ENCODE peak calls at places on chromosomes 13 and 19, in five cellular contexts. O is ovary, M is iris pigment epithelial cell, F is epithelial cell of esophagus, B is ascending aorta. Y is an unnamed sample.

GRCh38 chr19:2719910-2720776 is 1.0 kb downstream of the DIRAS1 start:
- DNase-seq in M (peak), B (no peak), O (no peak), F (no peak), Y (no peak)

GRCh38 chr19:6221878-6222746 is 57.7 kb downstream of the MLLT1 start:
- DNase-seq in M (no peak), F (no peak), B (no peak), O (peak), Y (no peak)

GRCh38 chr13:72072223-72072622 is 205.2 kb upstream of the DACH1 start:
- DNase-seq in O (no peak), F (no peak), B (no peak), M (no peak), Y (no peak)

GRCh38 chr19:3612330-3612729 is 5.7 kb upstream of the TBXA2R start:
- DNase-seq in F (no peak), M (no peak), B (no peak), O (peak), Y (no peak)

GRCh38 chr13:48828962-48829405 is 146.7 kb upstream of the FNDC3A start:
- DNase-seq in O (no peak), B (no peak), M (peak), F (peak), Y (no peak)

GRCh38 chr13:31088826-31089420 is 72.8 kb downstream of the HSPH1 start:
- DNase-seq in F (no peak), O (no peak), M (no peak), B (peak), Y (no peak)

GRCh38 chr19:17333611-17334413 is 843 bp downstream of the ANO8 start:
- DNase-seq in F (peak), M (peak), O (no peak), B (no peak), Y (no peak)

GRCh38 chr13:44710576-44710975 is 134.4 kb upstream of the TSC22D1 start:
- DNase-seq in F (peak), O (no peak), M (peak), B (no peak), Y (peak)

GRCh38 chr13:49869514-49869913 is 66.6 kb downstream of the SPRYD7 start:
- DNase-seq in B (no peak), F (no peak), O (no peak), M (peak), Y (no peak)

GRCh38 chr13:110989331-110989730 is 74.5 kb upstream of the ANKRD10 start:
- DNase-seq in B (no peak), M (peak), F (no peak), O (no peak), Y (no peak)

GRCh38 chr13:58933475-58933874 is 1230.3 kb downstream of the DIAPH3 start:
- DNase-seq in F (no peak), M (no peak), B (no peak), O (no peak), Y (no peak)

GRCh38 chr19:13154241-13154778 is 4.1 kb downstream of the IER2 start:
- DNase-seq in M (peak), O (peak), B (peak), F (peak), Y (peak)

GRCh38 chr19:8367327-8368001 is 3.5 kb downstream of the ANGPTL4 start:
- DNase-seq in F (peak), O (peak), M (peak), B (peak), Y (peak)

GRCh38 chr19:49857834-49858590 is 7.1 kb downstream of the PTOV1 start:
- DNase-seq in F (no peak), M (no peak), B (no peak), O (peak), Y (no peak)

GRCh38 chr13:60397693-60398437 is 845 bp downstream of the TDRD3 start:
- DNase-seq in O (peak), B (peak), F (peak), M (peak), Y (no peak)

GRCh38 chr19:41064974-41065569 is 23.2 kb upstream of the CYP2A13 start:
- DNase-seq in M (peak), O (no peak), B (no peak), F (peak), Y (peak)

GRCh38 chr13:94217370-94217769 is 262.1 kb downstream of the DCT start:
- DNase-seq in F (no peak), M (peak), O (no peak), B (no peak), Y (no peak)

GRCh38 chr19:7983995-7984837 is 21.2 kb downstream of the ELAVL1 start:
- DNase-seq in M (no peak), F (peak), O (no peak), B (no peak), Y (no peak)

GRCh38 chr19:42693760-42694350 is 46.4 kb downstream of the PSG3 start:
- DNase-seq in B (no peak), O (no peak), F (peak), M (peak), Y (peak)

GRCh38 chr19:16594131-16594586 is 21.9 kb upstream of the SLC35E1 start:
- DNase-seq in M (no peak), O (no peak), F (no peak), B (no peak), Y (no peak)

GRCh38 chr19:10862561-10863106 is 8.7 kb upstream of the CARM1 start:
- DNase-seq in B (no peak), O (no peak), F (no peak), M (no peak), Y (no peak)

GRCh38 chr19:38183227-38183914 is 40.7 kb downstream of the DPF1 start:
- DNase-seq in O (peak), F (peak), B (no peak), M (peak), Y (no peak)

GRCh38 chr19:56476093-56476492 is 1.1 kb downstream of the ZNF667 start:
- DNase-seq in F (no peak), M (no peak), O (peak), B (no peak), Y (no peak)

GRCh38 chr13:48559638-48560320 is 26.9 kb upstream of the RCBTB2 start:
- DNase-seq in F (peak), B (no peak), O (no peak), M (peak), Y (no peak)

GRCh38 chr19:32566246-32566830 is 14.7 kb upstream of the PDCD5 start:
- DNase-seq in O (no peak), M (no peak), B (no peak), F (no peak), Y (no peak)

GRCh38 chr13:77036294-77036693 is 9.3 kb upstream of the FBXL3 start:
- DNase-seq in B (no peak), O (no peak), F (no peak), M (no peak), Y (no peak)

GRCh38 chr13:21528616-21529015 is 69.5 kb upstream of the ZDHHC20 start:
- DNase-seq in F (peak), O (no peak), B (no peak), M (peak), Y (peak)

GRCh38 chr13:41648314-41648935 is 191.1 kb downstream of the RGCC start:
- DNase-seq in O (no peak), F (peak), B (no peak), M (peak), Y (peak)

GRCh38 chr19:33819875-33820781 is 23.5 kb downstream of the KCTD15 start:
- DNase-seq in F (peak), M (peak), O (peak), B (peak), Y (no peak)

GRCh38 chr19:1854542-1855039 is 6.3 kb upstream of the REXO1 start:
- DNase-seq in M (no peak), F (no peak), B (no peak), O (no peak), Y (no peak)

GRCh38 chr13:40789275-40790231 is at the start of gene SLC25A15:
- DNase-seq in M (peak), F (peak), B (peak), O (peak), Y (no peak)

GRCh38 chr13:69306766-69307165 is 800.9 kb upstream of the ATXN8OS start:
- DNase-seq in F (no peak), M (no peak), O (no peak), B (no peak), Y (no peak)